ENCODE peak calls at places on chromosomes 3 and 15, in six cellular contexts. C is IMR-90, S is neuronal stem cell, A is mesenchymal stem cell, R is trophoblast cell, G is H1. L is an unnamed sample.

GRCh38 chr15:80978685-80979084 is 10.9 kb downstream of the MESD start:
- DNase-seq in R (peak; percentile 75), G (no peak), S (no peak), C (peak; percentile 61), A (no peak), L (peak; percentile 61)

GRCh38 chr15:31396881-31397560 is 70.4 kb downstream of the KLF13 start:
- DNase-seq in R (peak; percentile 82), G (peak; percentile 87), A (peak; percentile 88), S (peak; percentile 60), C (peak; percentile 26), L (peak; percentile 98)

GRCh38 chr3:73216310-73216709 is 154.9 kb downstream of the EBLN2 start:
- DNase-seq in A (no peak), C (no peak), G (no peak), R (no peak), S (no peak), L (no peak)

GRCh38 chr15:97115764-97116075 is 785.2 kb downstream of the NR2F2 start:
- DNase-seq in A (no peak), S (no peak), R (no peak), C (no peak), G (no peak), L (no peak)

GRCh38 chr3:149603126-149604074 is 54.4 kb downstream of the WWTR1 start:
- DNase-seq in G (no peak), R (no peak), S (no peak), C (peak; percentile 82), A (peak; percentile 72), L (peak; percentile 51)

GRCh38 chr3:53426918-53427317 is 67.5 kb upstream of the CACNA1D start:
- DNase-seq in A (no peak), S (no peak), G (no peak), R (peak; percentile 7), C (no peak), L (no peak)

GRCh38 chr3:144380832-144381231 is 409.2 kb downstream of the DIPK2A start:
- DNase-seq in S (no peak), A (no peak), C (no peak), G (no peak), R (no peak), L (no peak)

GRCh38 chr3:4732974-4733373 is 239.8 kb downstream of the ITPR1 start:
- DNase-seq in S (no peak), R (no peak), A (no peak), C (no peak), G (no peak), L (no peak)

GRCh38 chr3:47664519-47664918 is 85.9 kb upstream of the CSPG5 start:
- DNase-seq in C (no peak), A (peak; percentile 31), S (no peak), R (peak; percentile 9), G (no peak), L (peak; percentile 74)

GRCh38 chr3:191350389-191351090 is 20.2 kb upstream of the UTS2B start:
- DNase-seq in S (no peak), C (peak; percentile 36), A (no peak), R (no peak), G (no peak), L (no peak)

GRCh38 chr3:39086066-39086657 is 21.3 kb downstream of the GORASP1 start:
- DNase-seq in S (no peak), R (no peak), G (no peak), A (no peak), C (no peak), L (no peak)

GRCh38 chr15:90097475-90097874 is 4.8 kb downstream of the IDH2 start:
- DNase-seq in R (no peak), A (no peak), C (no peak), G (no peak), S (no peak), L (no peak)

GRCh38 chr15:57610130-57610529 is 18.4 kb downstream of the MYZAP start:
- DNase-seq in G (no peak), S (no peak), C (peak; percentile 50), R (peak; percentile 15), A (peak; percentile 19), L (peak; percentile 29)

GRCh38 chr3:124707667-124708066 is 22.6 kb upstream of the UMPS start:
- DNase-seq in C (peak; percentile 95), R (peak; percentile 88), G (no peak), S (no peak), A (peak; percentile 77), L (peak; percentile 76)

GRCh38 chr3:10223676-10224639 is 24.3 kb upstream of the TATDN2 start:
- DNase-seq in A (no peak), G (no peak), C (no peak), S (no peak), R (no peak), L (no peak)

GRCh38 chr3:111246967-111247760 is 175.5 kb downstream of the NECTIN3 start:
- DNase-seq in S (no peak), R (no peak), C (peak; percentile 91), A (peak; percentile 70), G (no peak), L (peak; percentile 8)

GRCh38 chr3:14418670-14419250 is 16.4 kb downstream of the SLC6A6 start:
- DNase-seq in S (no peak), R (peak; percentile 51), A (no peak), C (no peak), G (no peak), L (peak; percentile 90)

GRCh38 chr15:86591994-86592746 is 512.5 kb downstream of the AGBL1 start:
- DNase-seq in S (no peak), G (no peak), R (no peak), C (no peak), A (no peak), L (no peak)

GRCh38 chr3:189710620-189711388 is 79.6 kb downstream of the TP63 start:
- DNase-seq in G (peak; percentile 25), S (no peak), R (peak; percentile 62), C (peak; percentile 99), A (peak; percentile 95), L (peak; percentile 67)

GRCh38 chr15:92683511-92683834 is 27.9 kb upstream of the FAM174B start:
- DNase-seq in R (peak; percentile 59), S (peak; percentile 27), C (no peak), A (no peak), G (peak; percentile 25), L (peak; percentile 89)

GRCh38 chr15:85382942-85383341 is 2.5 kb downstream of the AKAP13 start:
- DNase-seq in A (no peak), G (no peak), R (no peak), C (no peak), S (no peak), L (no peak)

GRCh38 chr15:85380860-85381535 is 595 bp downstream of the AKAP13 start:
- DNase-seq in S (peak; percentile 65), R (peak; percentile 56), A (peak; percentile 54), G (peak; percentile 13), C (no peak), L (no peak)

GRCh38 chr15:85381850-85382751 is 1.7 kb downstream of the AKAP13 start:
- DNase-seq in A (peak; percentile 74), G (no peak), S (no peak), C (no peak), R (peak; percentile 30), L (no peak)

GRCh38 chr15:85386261-85386660 is 5.9 kb downstream of the AKAP13 start:
- DNase-seq in A (no peak), R (no peak), S (no peak), C (no peak), G (no peak), L (no peak)

GRCh38 chr15:85383470-85384148 is 3.2 kb downstream of the AKAP13 start:
- DNase-seq in G (no peak), A (no peak), R (peak; percentile 25), C (no peak), S (no peak), L (peak; percentile 56)
- H3K4me3 ChIP-seq in G (no peak overlapping the region), A (no peak overlapping the region), R (no peak overlapping the region), C (no peak overlapping the region), S (no peak overlapping the region), L (no peak overlapping the region)

GRCh38 chr3:133542871-133543270 is 30.6 kb upstream of the CDV3 start:
- DNase-seq in G (no peak), R (no peak), C (no peak), A (no peak), S (no peak), L (no peak)

GRCh38 chr3:133547432-133548041 is 25.9 kb upstream of the CDV3 start:
- DNase-seq in G (peak; percentile 1), R (peak; percentile 93), A (peak; percentile 50), S (no peak), C (peak; percentile 74), L (peak; percentile 74)

GRCh38 chr3:133549565-133549964 is 23.9 kb upstream of the CDV3 start:
- DNase-seq in G (no peak), A (no peak), S (no peak), R (no peak), C (no peak), L (no peak)

GRCh38 chr3:133548090-133548489 is 25.4 kb upstream of the CDV3 start:
- DNase-seq in G (no peak), C (peak; percentile 40), R (no peak), A (no peak), S (no peak), L (no peak)
- H3K9ac ChIP-seq in G (no peak overlapping the region), C (peak overlapping the region; percentile 39), R (no peak overlapping the region), A (peak overlapping the region; percentile 56), S (no peak overlapping the region), L (no peak overlapping the region)

GRCh38 chr3:182739619-182740018 is 53.7 kb upstream of the ATP11B start:
- DNase-seq in S (no peak), A (no peak), R (no peak), C (peak; percentile 75), G (no peak), L (peak; percentile 36)

GRCh38 chr3:182738583-182739514 is 54.5 kb upstream of the ATP11B start:
- DNase-seq in R (peak; percentile 55), G (no peak), S (no peak), C (no peak), A (no peak), L (peak; percentile 29)

GRCh38 chr3:182735672-182736071 is 57.6 kb upstream of the ATP11B start:
- DNase-seq in A (no peak), G (no peak), S (no peak), C (peak; percentile 47), R (no peak), L (no peak)

GRCh38 chr3:182740710-182741109 is 52.6 kb upstream of the ATP11B start:
- DNase-seq in R (peak; percentile 67), S (no peak), C (no peak), A (no peak), G (no peak), L (peak; percentile 71)

DNA sequence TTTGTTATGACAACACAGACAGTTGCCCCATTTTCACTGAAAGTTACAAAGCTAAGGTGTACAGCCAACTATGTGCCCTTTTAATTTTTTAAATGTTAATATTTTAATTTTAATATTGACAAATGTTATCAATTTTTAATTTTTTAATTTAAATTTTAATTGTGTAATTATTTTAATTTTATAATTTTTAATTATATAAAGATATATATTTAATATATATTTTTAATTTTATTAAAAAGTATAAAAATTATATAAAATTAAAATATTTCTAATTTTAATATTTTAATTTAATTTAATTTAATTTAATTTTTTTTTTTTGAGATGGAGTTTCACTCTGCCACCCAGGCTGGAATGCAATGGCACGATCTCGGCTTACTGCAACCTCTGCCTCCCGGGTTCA is 52.1 kb upstream of the ATP11B start:
- DNase-seq in C (no peak), G (no peak), R (no peak), S (no peak), A (no peak), L (no peak)
- H3K23ac ChIP-seq in C (no peak overlapping the region), G (no peak overlapping the region), R (no peak overlapping the region), S (no peak overlapping the region), A (no peak overlapping the region), L (no peak overlapping the region)

DNA sequence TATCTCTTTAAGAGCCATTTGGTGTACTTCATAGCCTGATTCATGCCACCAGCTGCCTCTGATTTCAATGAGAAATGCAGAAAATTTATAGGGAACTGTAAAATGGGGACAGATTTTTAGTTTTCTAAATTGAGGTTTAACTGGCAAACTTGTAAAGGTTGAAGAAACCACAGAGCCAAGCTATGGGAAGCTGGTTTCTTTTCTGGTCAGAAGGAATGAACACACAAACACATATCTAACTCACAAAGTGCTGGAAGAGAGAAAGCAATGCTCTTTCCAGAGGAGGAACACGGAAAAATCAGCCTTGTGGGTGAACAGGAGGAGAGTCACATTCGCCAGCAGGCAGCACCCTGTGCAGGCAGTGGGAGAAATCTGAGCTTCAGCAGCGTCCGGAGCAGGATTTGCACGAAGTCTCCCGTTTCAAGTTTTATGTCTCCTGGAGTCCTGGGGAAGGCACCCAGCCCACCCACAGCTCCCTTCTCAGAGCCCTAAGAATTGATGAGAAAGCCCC is 481 bp downstream of the MASP1 start:
- DNase-seq in R (no peak), A (peak; percentile 81), S (no peak), G (no peak), C (peak; percentile 64), L (no peak)
- H3K4me3 ChIP-seq in R (no peak overlapping the region), A (no peak overlapping the region), S (no peak overlapping the region), G (peak overlapping the region; percentile 58), C (peak overlapping the region; percentile 57), L (no peak overlapping the region)